ENCODE peak calls at places on chromosome 7, in seven cellular contexts. P is stomach, M is Peyer's patch, W is adrenal gland, X is transverse colon, L is esophagus squamous epithelium, N is heart left ventricle. V is an unnamed sample.

GRCh38 chr7:98266840-98267239 is 14.6 kb upstream of the BRI3 start:
- DNase-seq in L (no peak), W (no peak), P (no peak), X (no peak), M (no peak), N (no peak), V (peak)

GRCh38 chr7:21844742-21845141 is 101.0 kb downstream of the CDCA7L start:
- DNase-seq in X (no peak), L (no peak), N (no peak), M (no peak), P (no peak), W (no peak), V (no peak)

GRCh38 chr7:2165610-2166594 is 66.8 kb downstream of the MAD1L1 start:
- DNase-seq in P (no peak), M (peak), N (no peak), W (peak), L (no peak), X (no peak), V (no peak)

GRCh38 chr7:55156919-55157318 is 138.1 kb downstream of the EGFR start:
- DNase-seq in M (no peak), L (no peak), W (no peak), P (no peak), X (no peak), N (no peak), V (no peak)

GRCh38 chr7:88111136-88111748 is 108.6 kb downstream of the SRI start:
- DNase-seq in M (no peak), W (no peak), N (no peak), L (no peak), P (no peak), X (no peak), V (peak)

GRCh38 chr7:123580406-123581161 is 21.0 kb upstream of the ASB15 start:
- DNase-seq in W (peak), M (no peak), L (no peak), X (no peak), P (no peak), N (no peak), V (no peak)

GRCh38 chr7:6256709-6257535 is 15.5 kb downstream of the CYTH3 start:
- DNase-seq in P (no peak), L (no peak), X (peak), W (no peak), N (peak), M (no peak), V (no peak)

GRCh38 chr7:47758546-47758945 is 176.6 kb upstream of the TNS3 start:
- DNase-seq in N (no peak), W (peak), X (no peak), L (no peak), M (no peak), P (no peak), V (no peak)

GRCh38 chr7:93016085-93016471 is 101.7 kb downstream of the SAMD9 start:
- DNase-seq in N (peak), W (no peak), X (peak), M (peak), L (no peak), P (no peak), V (peak)

GRCh38 chr7:128094111-128094570 is 62.9 kb upstream of the LRRC4 start:
- DNase-seq in W (no peak), X (no peak), P (no peak), M (no peak), L (no peak), N (peak), V (no peak)

GRCh38 chr7:44655341-44655740 is 48.9 kb downstream of the OGDH start:
- DNase-seq in P (no peak), M (no peak), W (no peak), L (no peak), N (no peak), X (no peak), V (no peak)

GRCh38 chr7:29563590-29564454 is at the start of gene PRR15:
- DNase-seq in X (peak), N (peak), W (peak), M (peak), P (peak), L (no peak), V (no peak)

GRCh38 chr7:141840708-141841107 is 577 bp downstream of the PRSS37 start:
- DNase-seq in W (no peak), M (no peak), P (no peak), N (no peak), L (no peak), X (no peak), V (no peak)

GRCh38 chr7:2011266-2012043 is 221.3 kb downstream of the MAD1L1 start:
- DNase-seq in P (no peak), M (peak), X (no peak), W (no peak), L (no peak), N (peak), V (no peak)

GRCh38 chr7:47965456-47965855 is 14.0 kb downstream of the HUS1 start:
- DNase-seq in L (no peak), P (no peak), W (no peak), N (no peak), M (no peak), X (no peak), V (no peak)

GRCh38 chr7:12674861-12675260 is 12.6 kb upstream of the ARL4A start:
- DNase-seq in P (no peak), X (peak), N (no peak), M (no peak), W (peak), L (no peak), V (peak)

GRCh38 chr7:16850772-16851466 is 30.9 kb downstream of the AGR3 start:
- DNase-seq in N (no peak), X (no peak), W (no peak), L (no peak), M (no peak), P (no peak), V (no peak)

GRCh38 chr7:41918597-41918996 is 215.7 kb upstream of the INHBA start:
- DNase-seq in N (no peak), X (no peak), L (no peak), W (no peak), M (no peak), P (no peak), V (no peak)

GRCh38 chr7:38881015-38881414 is 28.0 kb downstream of the VPS41 start:
- DNase-seq in M (no peak), W (no peak), P (no peak), L (no peak), X (no peak), N (no peak), V (no peak)

GRCh38 chr7:90424720-90425119 is 21.5 kb downstream of the CLDN12 start:
- DNase-seq in L (no peak), M (no peak), X (no peak), P (no peak), N (no peak), W (no peak), V (no peak)

GRCh38 chr7:19557726-19558470 is 150.9 kb downstream of the POLR1F start:
- DNase-seq in P (no peak), X (no peak), L (no peak), N (no peak), M (no peak), W (no peak), V (no peak)

DNA sequence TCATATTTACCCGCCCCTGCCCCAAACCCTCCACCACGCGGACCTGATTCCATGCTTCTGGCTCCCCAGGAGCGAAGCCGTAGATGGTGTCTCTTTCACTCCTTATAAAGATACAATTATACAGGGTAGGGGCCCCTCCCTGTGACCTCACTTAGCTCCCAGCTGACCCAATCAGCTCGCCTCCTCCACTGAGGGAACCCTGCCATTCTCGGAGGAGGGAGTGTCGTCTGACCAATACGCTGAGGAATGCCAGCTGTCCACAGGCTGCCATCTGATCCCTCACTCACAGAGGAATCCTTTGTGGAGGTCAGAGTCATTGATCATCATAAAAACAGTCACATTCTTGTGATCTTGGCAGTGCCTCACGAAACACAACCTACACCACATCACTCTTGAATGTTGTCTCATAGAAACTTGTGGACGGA is 67.5 kb upstream of the INSIG1 start:
- DNase-seq in P (no peak), N (peak), M (peak), L (no peak), W (peak), X (no peak), V (no peak)
- TF ChIP-seq POLR2A in P (no peak), N (no peak), M (no peak), L (no peak), W (no peak), X (no peak), V (no peak)

GRCh38 chr7:130900471-130901076 is 166.6 kb upstream of the KLF14 start:
- DNase-seq in P (no peak), M (no peak), L (no peak), N (no peak), W (no peak), X (no peak), V (no peak)
- TF ChIP-seq POLR2A in P (no peak), M (no peak), L (no peak), N (no peak), W (no peak), X (no peak), V (no peak)

GRCh38 chr7:108460964-108461363 is 4.7 kb upstream of the NRCAM start:
- DNase-seq in W (no peak), M (no peak), P (no peak), X (no peak), L (no peak), N (no peak), V (no peak)
- TF ChIP-seq POLR2A in W (no peak), M (no peak), P (no peak), X (no peak), L (no peak), N (no peak), V (no peak)

GRCh38 chr7:148882192-148882591 is 1.9 kb downstream of the EZH2 start:
- DNase-seq in W (no peak), M (no peak), L (no peak), N (no peak), X (no peak), P (no peak), V (no peak)

GRCh38 chr7:148882668-148883232 is 1.3 kb downstream of the EZH2 start:
- DNase-seq in X (no peak), M (no peak), P (no peak), W (no peak), N (no peak), L (no peak), V (no peak)

GRCh38 chr7:148883233-148884048 is 650 bp downstream of the EZH2 start:
- DNase-seq in P (peak), X (peak), W (peak), M (peak), L (no peak), N (peak), V (peak)

GRCh38 chr7:148884049-148884298 is at the start of gene EZH2:
- DNase-seq in N (no peak), L (no peak), P (no peak), X (no peak), M (no peak), W (no peak), V (no peak)

DNA sequence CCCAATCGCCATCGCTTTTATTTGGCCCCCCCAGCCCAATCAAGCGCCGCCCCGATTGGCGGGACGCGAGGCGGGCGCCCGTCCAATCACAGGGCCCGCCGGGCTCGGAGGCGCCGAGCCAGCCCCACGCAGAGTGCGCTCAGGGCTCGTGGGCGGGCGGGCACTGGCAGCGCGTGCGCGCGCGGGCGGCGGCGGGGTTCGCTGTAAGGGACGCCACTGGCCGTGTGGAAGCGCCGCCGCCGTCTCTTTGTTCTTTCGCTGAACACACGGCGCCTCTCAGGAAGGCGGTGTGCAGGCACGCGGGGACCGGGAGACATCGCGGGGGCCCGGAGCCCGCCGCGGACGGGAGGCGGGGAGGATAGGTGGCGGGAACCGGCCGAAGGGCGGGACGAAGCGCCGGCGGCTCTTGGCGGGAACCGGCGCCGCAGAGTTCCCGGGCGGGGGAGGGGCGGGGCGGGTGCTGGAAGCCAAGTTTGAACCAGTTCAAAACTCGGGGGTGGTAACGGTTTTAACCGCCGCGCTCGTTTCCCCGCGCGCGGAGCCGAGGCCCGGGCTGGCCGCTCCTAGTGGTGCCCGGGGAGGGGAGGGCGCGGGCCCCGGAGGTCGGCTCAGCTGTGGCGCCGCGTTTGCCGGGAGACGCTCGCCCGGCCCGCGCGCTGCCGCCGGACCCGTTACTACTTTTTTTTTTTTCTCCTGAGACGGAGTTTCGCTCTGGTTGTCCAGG is 370 bp upstream of the EZH2 start:
- DNase-seq in P (peak), X (peak), W (peak), L (peak), N (peak), M (peak), V (peak)
- TF ChIP-seq POLR2A in P (no peak), X (peak), W (peak), L (peak), N (peak), M (peak), V (peak)

GRCh38 chr7:100839361-100839760 is 12.0 kb upstream of the EPHB4 start:
- DNase-seq in X (no peak), N (no peak), L (no peak), W (no peak), M (no peak), P (no peak), V (no peak)

GRCh38 chr7:100840470-100841100 is 11.9 kb upstream of the SLC12A9 start:
- DNase-seq in N (no peak), P (no peak), W (no peak), X (no peak), M (no peak), L (no peak), V (no peak)

GRCh38 chr7:100835903-100836811 is 8.8 kb upstream of the EPHB4 start:
- DNase-seq in L (no peak), M (peak), P (peak), N (peak), X (peak), W (peak), V (no peak)

GRCh38 chr7:100836812-100837098 is 9.4 kb upstream of the EPHB4 start:
- DNase-seq in P (no peak), L (no peak), W (no peak), X (no peak), N (no peak), M (no peak), V (no peak)

GRCh38 chr7:100837099-100837836 is 9.9 kb upstream of the EPHB4 start:
- DNase-seq in X (peak), N (peak), M (peak), P (peak), L (peak), W (peak), V (peak)
- TF ChIP-seq POLR2A in X (peak), N (peak), M (peak), P (no peak), L (peak), W (peak), V (peak)

DNA sequence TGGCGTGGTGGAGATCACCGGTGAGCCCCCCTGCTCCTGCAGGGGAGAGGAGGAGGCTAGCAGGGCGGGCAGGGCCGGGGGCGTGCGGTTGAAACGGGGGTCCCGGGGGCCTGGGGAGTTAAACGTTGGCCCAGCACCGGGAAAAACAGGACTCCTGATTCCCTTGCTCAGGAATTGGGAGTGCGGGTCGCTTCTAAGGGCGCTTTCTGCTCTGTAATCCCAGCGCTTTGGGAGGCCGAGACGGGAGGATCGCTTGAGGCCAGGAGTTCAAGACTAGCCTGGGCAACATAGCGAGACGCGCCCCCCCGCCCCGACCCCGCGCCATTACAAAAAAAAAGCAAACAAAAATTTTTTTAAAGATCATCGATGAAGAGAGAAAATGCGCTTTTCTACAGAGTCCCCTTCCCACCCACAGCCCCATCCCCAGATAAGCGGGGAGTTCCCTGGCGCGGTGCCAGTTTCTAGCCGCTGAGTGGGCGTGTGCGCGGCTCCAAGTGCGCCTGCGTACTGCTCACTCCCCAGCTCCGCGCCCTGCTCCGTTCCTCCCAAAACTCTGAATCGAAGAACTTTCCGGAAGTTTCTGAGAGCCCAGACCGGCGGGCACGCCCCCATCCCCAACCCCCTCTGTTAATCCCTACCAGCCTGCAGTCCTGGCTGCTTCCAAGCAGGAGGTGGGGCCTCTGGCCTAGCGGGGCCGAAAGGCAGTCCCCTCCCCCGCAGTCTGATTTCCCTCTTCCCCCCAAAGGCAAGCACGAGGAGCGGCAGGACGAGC is 770 bp downstream of the HSPB1 start:
- DNase-seq in N (peak), W (peak), M (peak), L (no peak), X (peak), P (peak), V (peak)
- TF ChIP-seq POLR2A in N (peak), W (peak), M (peak), L (peak), X (no peak), P (no peak), V (no peak)

GRCh38 chr7:69796421-69796820 is 198.1 kb downstream of the AUTS2 start:
- DNase-seq in W (no peak), N (no peak), P (no peak), L (no peak), M (no peak), X (no peak), V (no peak)

GRCh38 chr7:69787736-69788431 is 189.6 kb downstream of the AUTS2 start:
- DNase-seq in L (no peak), P (no peak), M (no peak), W (no peak), N (no peak), X (no peak), V (no peak)

GRCh38 chr7:69795932-69796331 is 197.7 kb downstream of the AUTS2 start:
- DNase-seq in W (no peak), L (no peak), X (no peak), N (no peak), M (no peak), P (no peak), V (no peak)

GRCh38 chr7:69790915-69791473 is 192.7 kb downstream of the AUTS2 start:
- DNase-seq in L (no peak), M (no peak), N (no peak), X (no peak), W (no peak), P (no peak), V (no peak)

GRCh38 chr7:69791739-69792138 is 193.5 kb downstream of the AUTS2 start:
- DNase-seq in P (no peak), L (no peak), X (no peak), W (no peak), N (no peak), M (no peak), V (no peak)
- TF ChIP-seq POLR2A in P (no peak), L (no peak), X (no peak), W (no peak), N (no peak), M (no peak), V (no peak)

GRCh38 chr7:131074043-131074442 is 253.6 kb upstream of the MKLN1 start:
- DNase-seq in N (no peak), X (no peak), W (no peak), P (no peak), M (no peak), L (no peak), V (no peak)

GRCh38 chr7:131074585-131074984 is 253.1 kb upstream of the MKLN1 start:
- DNase-seq in L (no peak), N (no peak), W (no peak), X (no peak), P (no peak), M (no peak), V (no peak)

GRCh38 chr7:131075406-131075805 is 252.3 kb upstream of the MKLN1 start:
- DNase-seq in N (no peak), W (no peak), M (no peak), P (no peak), X (no peak), L (no peak), V (no peak)

GRCh38 chr7:131071786-131072504 is 255.7 kb upstream of the MKLN1 start:
- DNase-seq in W (peak), P (peak), L (no peak), N (peak), X (peak), M (no peak), V (peak)

DNA sequence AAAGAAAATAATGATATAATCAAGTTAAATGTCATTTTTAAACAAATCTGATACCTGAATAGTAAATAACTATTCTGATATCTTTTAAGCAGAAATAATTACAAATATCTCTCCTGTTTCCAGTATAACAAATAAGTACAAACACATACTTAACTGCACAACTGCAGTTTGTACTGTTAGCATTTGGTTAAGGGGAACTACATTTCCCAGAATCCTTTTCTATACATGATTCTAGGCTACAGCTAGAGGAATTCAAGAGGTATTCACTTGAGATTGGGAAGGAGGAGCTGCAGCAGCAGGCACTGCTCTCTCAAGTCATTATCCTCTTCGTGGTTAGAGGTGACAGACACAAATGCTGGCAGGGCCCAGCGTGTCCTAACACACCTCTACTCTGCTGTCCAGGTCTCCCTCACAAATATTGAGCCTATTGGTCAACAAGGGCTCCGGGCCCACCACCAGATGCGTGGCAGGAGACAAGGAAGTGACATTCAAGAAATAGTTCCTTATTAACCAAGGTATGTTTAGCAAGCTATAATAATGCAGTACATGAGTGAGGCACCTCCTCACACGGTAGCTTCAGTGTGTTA is 255.1 kb upstream of the MKLN1 start:
- DNase-seq in L (no peak), M (no peak), P (no peak), N (no peak), X (no peak), W (no peak), V (no peak)
- TF ChIP-seq POLR2A in L (no peak), M (no peak), P (no peak), N (no peak), X (no peak), W (no peak), V (no peak)